ENCODE peak calls at places on chromosomes 11 and 22, in six cellular contexts. B is PC-3, U is SK-N-SH, H is neural progenitor cell, J is HCT116, V is GM23248. C is an unnamed sample.

GRCh38 chr22:48575567-48576332 is 1251.9 kb downstream of the BRD1 start:
- DNase-seq in B (no peak), U (peak; percentile 50), H (peak; percentile 65), J (no peak), V (no peak), C (no peak)

GRCh38 chr22:27438271-27438980 is 363.1 kb downstream of the MN1 start:
- DNase-seq in B (peak; percentile 43), U (peak; percentile 75), H (peak; percentile 92), J (no peak), V (peak; percentile 57), C (no peak)

GRCh38 chr11:115161876-115162275 is 342.3 kb downstream of the CADM1 start:
- DNase-seq in B (no peak), U (peak; percentile 69), H (no peak), J (no peak), V (no peak), C (no peak)

GRCh38 chr11:118958577-118958976 is 2.5 kb downstream of the UPK2 start:
- DNase-seq in B (no peak), U (no peak), H (no peak), J (no peak), V (no peak), C (no peak)

GRCh38 chr22:23180301-23180892 is at the start of gene BCR:
- DNase-seq in B (peak; percentile 65), U (peak; percentile 95), H (peak; percentile 87), J (peak; percentile 34), V (peak; percentile 88), C (peak; percentile 84)

GRCh38 chr11:120337133-120337895 is 1.1 kb downstream of the ARHGEF12 start:
- DNase-seq in B (peak; percentile 41), U (peak; percentile 25), H (peak; percentile 47), J (no peak), V (peak; percentile 45), C (peak; percentile 46)

GRCh38 chr11:19344661-19345518 is 104.1 kb upstream of the E2F8 start:
- DNase-seq in B (peak; percentile 84), U (peak; percentile 92), H (peak; percentile 94), J (no peak), V (peak; percentile 86), C (peak; percentile 77)

GRCh38 chr11:59173080-59173963 is 1.4 kb downstream of the DTX4 start:
- DNase-seq in B (no peak), U (peak; percentile 36), H (peak; percentile 90), J (no peak), V (peak; percentile 49), C (no peak)

GRCh38 chr11:84390441-84391078 is 1104.4 kb upstream of the CCDC90B start:
- DNase-seq in B (peak; percentile 70), U (no peak), H (peak; percentile 54), J (no peak), V (no peak), C (no peak)

GRCh38 chr22:44157916-44158618 is 22.7 kb upstream of the PARVG start:
- DNase-seq in B (no peak), U (no peak), H (no peak), J (no peak), V (no peak), C (no peak)

GRCh38 chr22:23107487-23108323 is 34.1 kb downstream of the RSPH14 start:
- DNase-seq in B (no peak), U (no peak), H (no peak), J (no peak), V (no peak), C (no peak)

DNA sequence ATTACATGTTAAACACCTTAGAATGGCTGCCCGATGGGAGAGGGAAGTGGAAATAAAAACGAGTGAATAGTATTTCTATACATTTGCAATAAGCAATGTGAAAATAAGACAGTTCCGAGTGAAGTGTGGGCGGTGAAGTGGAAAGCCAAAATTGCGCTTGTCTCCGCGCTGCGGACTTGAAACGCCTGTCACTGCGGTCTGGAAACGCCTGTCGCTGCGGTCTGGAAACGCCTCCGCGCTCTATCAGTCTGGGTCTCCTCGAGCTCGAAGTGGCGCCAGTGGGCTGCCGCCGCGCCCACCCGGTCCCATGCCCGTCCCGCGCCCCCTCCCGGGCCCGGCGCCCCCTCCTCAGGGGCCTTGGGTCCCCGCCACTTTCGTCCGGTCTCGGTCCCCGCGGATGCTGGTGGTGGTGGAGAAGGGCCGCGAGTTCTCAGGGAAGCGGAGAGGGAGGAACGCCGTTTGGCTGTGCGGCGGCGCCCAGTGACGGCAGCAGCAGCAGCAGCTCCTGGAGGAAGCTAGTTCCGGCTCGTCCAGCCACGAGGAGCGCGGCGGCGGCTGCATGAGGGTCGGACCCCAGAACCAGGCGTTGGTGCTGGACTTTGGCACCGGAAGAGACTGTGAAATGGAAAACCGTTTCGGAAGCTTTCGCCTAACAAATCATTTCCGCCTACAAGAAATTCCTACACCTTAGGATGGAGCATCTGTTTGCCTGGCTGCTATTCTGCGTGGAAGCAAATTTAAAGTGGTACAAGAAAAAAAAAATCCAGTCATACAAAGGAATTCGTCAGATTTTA is 1.8 kb downstream of the NCR3LG1 start:
- DNase-seq in B (peak; percentile 65), U (peak; percentile 81), H (peak; percentile 84), J (peak; percentile 54), V (peak; percentile 91), C (peak; percentile 46)
- H3K9ac ChIP-seq in B (peak overlapping the region; percentile 68), U (peak overlapping the region; percentile 67), H (no peak overlapping the region), J (peak overlapping the region; percentile 55), V (peak overlapping the region; percentile 89), C (peak overlapping the region; percentile 27)

GRCh38 chr11:102874842-102875241 is at the start of gene MMP12:
- DNase-seq in B (no peak), U (no peak), H (no peak), J (no peak), V (peak; percentile 39), C (no peak)
- TF ChIP-seq EZH2phosphoT487 in B (no peak), U (no peak), H (no peak), J (no peak), V (no peak), C (no peak)

DNA sequence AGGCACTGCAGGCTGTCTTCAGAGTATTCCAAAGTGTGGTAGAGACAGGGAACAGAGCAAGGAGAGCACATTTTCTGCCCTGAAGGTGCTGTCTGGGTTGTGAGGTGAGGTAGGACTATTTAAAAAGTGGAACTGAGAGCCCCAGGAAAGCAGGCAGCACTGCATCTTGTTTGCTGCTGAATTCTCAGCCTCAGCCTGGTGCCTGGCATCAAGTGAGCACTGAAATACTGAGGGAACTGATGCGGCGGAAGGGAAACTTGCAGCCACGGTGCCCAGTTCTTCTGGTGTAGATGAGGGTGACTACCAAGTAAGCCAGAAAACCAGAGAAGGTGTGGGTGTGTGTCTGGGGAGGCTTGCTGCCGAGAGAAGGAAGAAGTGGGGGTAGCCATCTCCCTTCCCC is 59.5 kb downstream of the TNRC6B start:
- DNase-seq in B (no peak), U (no peak), H (no peak), J (no peak), V (no peak), C (peak; percentile 29)
- H3K9ac ChIP-seq in B (no peak overlapping the region), U (no peak overlapping the region), H (no peak overlapping the region), J (no peak overlapping the region), V (no peak overlapping the region), C (no peak overlapping the region)

GRCh38 chr11:63508009-63508408 is 2.1 kb downstream of the LGALS12 start:
- DNase-seq in B (peak; percentile 51), U (peak; percentile 37), H (peak; percentile 71), J (peak; percentile 28), V (peak; percentile 14), C (peak; percentile 37)
- TF ChIP-seq EZH2phosphoT487 in B (no peak), U (no peak), H (no peak), J (no peak), V (no peak), C (no peak)

GRCh38 chr11:65916391-65916790 is 2.5 kb downstream of the C11orf68 start:
- DNase-seq in B (no peak), U (no peak), H (no peak), J (no peak), V (no peak), C (no peak)
- H3K9ac ChIP-seq in B (peak overlapping the region; percentile 92), U (peak overlapping the region; percentile 99), H (no peak overlapping the region), J (peak overlapping the region; percentile 99), V (peak overlapping the region; percentile 96), C (no peak overlapping the region)

GRCh38 chr22:36358533-36359171 is 29.1 kb downstream of the MYH9 start:
- DNase-seq in B (peak; percentile 43), U (no peak), H (no peak), J (no peak), V (peak; percentile 60), C (no peak)
- TF ChIP-seq EZH2phosphoT487 in B (no peak), U (no peak), H (no peak), J (no peak), V (no peak), C (no peak)

GRCh38 chr11:61102667-61103491 is 590 bp downstream of the CD5 start:
- DNase-seq in B (no peak), U (no peak), H (no peak), J (no peak), V (no peak), C (no peak)
- H3K9ac ChIP-seq in B (no peak overlapping the region), U (no peak overlapping the region), H (no peak overlapping the region), J (no peak overlapping the region), V (no peak overlapping the region), C (no peak overlapping the region)

GRCh38 chr11:73233211-73233610 is 15.1 kb downstream of the P2RY2 start:
- DNase-seq in B (no peak), U (peak; percentile 23), H (no peak), J (no peak), V (no peak), C (no peak)
- TF ChIP-seq EZH2phosphoT487 in B (no peak), U (no peak), H (no peak), J (no peak), V (no peak), C (no peak)

DNA sequence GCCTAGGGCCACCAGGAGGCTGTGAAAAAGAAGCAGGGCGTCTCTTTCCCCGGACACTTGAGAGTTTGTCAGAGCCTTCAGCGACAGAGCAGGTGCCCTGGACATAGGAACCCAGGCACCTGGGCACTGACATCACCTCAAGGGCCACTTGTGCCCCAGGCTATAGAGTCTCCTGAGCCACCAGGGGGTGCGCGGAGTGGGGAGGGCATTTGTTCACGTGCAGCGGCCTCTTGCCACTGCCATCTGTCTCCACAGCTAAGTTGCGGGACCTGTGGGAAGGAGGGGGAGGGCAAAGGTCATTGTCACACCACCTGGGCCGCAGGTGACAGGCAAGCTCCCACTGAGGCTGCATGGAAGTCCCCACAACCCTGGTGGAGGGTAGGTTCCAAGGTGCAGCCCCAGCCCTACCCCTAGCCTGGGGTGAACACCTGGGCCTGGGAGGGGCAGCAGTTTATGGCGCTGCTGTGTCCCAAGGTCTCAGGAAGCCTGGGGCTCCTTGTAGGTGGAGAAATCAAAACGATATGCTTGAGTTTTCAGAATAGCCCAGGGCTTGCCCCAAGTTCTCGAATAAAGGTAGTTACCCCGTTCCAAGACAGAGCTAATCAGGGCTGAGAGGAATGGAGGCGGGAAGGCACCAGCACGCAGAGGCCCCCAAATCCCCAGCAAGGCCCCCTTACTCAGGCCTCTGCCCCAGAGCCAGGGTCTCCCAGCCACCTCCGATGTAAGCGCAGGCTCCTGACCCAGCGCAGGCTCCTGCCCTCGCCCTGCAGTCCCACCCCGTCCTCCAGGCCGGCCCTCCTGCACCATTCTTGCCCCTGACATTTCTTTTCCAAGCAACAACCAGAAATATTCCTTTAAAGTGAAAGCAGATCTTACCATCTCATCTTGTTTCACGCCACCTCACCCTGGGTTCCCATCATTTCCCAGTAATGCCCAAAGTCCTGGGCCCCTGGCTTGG is 79.3 kb downstream of the PIWIL3 start:
- DNase-seq in B (no peak), U (no peak), H (no peak), J (no peak), V (no peak), C (no peak)
- H3K9ac ChIP-seq in B (no peak overlapping the region), U (no peak overlapping the region), H (no peak overlapping the region), J (no peak overlapping the region), V (no peak overlapping the region), C (no peak overlapping the region)